ENCODE peak calls at places on chromosomes 11 and 22, in five cellular contexts. T is retina, N is NCI-H1930, Y is substantia nigra, W is PC-9. O is an unnamed sample.

GRCh38 chr22:33917744-33918406 is 2.4 kb downstream of the LARGE1 start:
- DNase-seq in T (peak; percentile 31), N (no peak), Y (no peak), W (no peak), O (no peak)

GRCh38 chr22:32475428-32476010 is 908 bp downstream of the FBXO7 start:
- DNase-seq in T (no peak), N (no peak), Y (peak; percentile 28), W (peak; percentile 51), O (no peak)

GRCh38 chr11:64856382-64857227 is 12.2 kb upstream of the CDC42BPG start:
- DNase-seq in T (no peak), N (no peak), Y (no peak), W (peak; percentile 99), O (no peak)

GRCh38 chr11:116033931-116034553 is 529.8 kb upstream of the CADM1 start:
- DNase-seq in T (no peak), N (no peak), Y (no peak), W (no peak), O (no peak)

GRCh38 chr11:119337581-119338317 is 2.9 kb downstream of the C1QTNF5 start:
- DNase-seq in T (no peak), N (no peak), Y (no peak), W (no peak), O (no peak)

GRCh38 chr11:99069831-99070444 is 49.2 kb downstream of the CNTN5 start:
- DNase-seq in T (peak; percentile 53), N (no peak), Y (no peak), W (no peak), O (no peak)

GRCh38 chr11:60952742-60953170 is 780 bp upstream of the SLC15A3 start:
- DNase-seq in T (no peak), N (no peak), Y (no peak), W (no peak), O (no peak)

GRCh38 chr22:19042285-19043110 is 79.7 kb downstream of the DGCR2 start:
- DNase-seq in T (no peak), N (no peak), Y (no peak), W (no peak), O (no peak)

GRCh38 chr22:44537016-44537936 is 39.2 kb upstream of the RTL6 start:
- DNase-seq in T (no peak), N (no peak), Y (no peak), W (no peak), O (no peak)

GRCh38 chr11:96154802-96155520 is 188.0 kb downstream of the MAML2 start:
- DNase-seq in T (no peak), N (no peak), Y (no peak), W (peak; percentile 36), O (no peak)

GRCh38 chr11:19430346-19431058 is 189.8 kb upstream of the E2F8 start:
- DNase-seq in T (no peak), N (no peak), Y (no peak), W (no peak), O (peak; percentile 72)

GRCh38 chr11:70699294-70700221 is 301.2 kb downstream of the CTTN start:
- DNase-seq in T (no peak), N (no peak), Y (no peak), W (no peak), O (no peak)

GRCh38 chr22:37127350-37127878 is 17.9 kb upstream of the TMPRSS6 start:
- DNase-seq in T (no peak), N (no peak), Y (no peak), W (no peak), O (no peak)

GRCh38 chr11:115819014-115819413 is 314.8 kb upstream of the CADM1 start:
- DNase-seq in T (no peak), N (no peak), Y (no peak), W (no peak), O (no peak)

GRCh38 chr11:71488968-71489265 is 35.9 kb downstream of the NADSYN1 start:
- DNase-seq in T (no peak), N (no peak), Y (no peak), W (peak; percentile 32), O (no peak)

GRCh38 chr11:86156397-86156977 is 87.6 kb upstream of the PICALM start:
- DNase-seq in T (no peak), N (no peak), Y (no peak), W (peak; percentile 31), O (no peak)

GRCh38 chr22:41380993-41381328 is 781 bp upstream of the TEF start:
- DNase-seq in T (peak; percentile 80), N (no peak), Y (no peak), W (peak; percentile 80), O (peak; percentile 97)

GRCh38 chr11:114061053-114062049 is 1.8 kb downstream of the ZBTB16 start:
- DNase-seq in T (peak; percentile 85), N (no peak), Y (no peak), W (no peak), O (no peak)

GRCh38 chr11:35118906-35119305 is 20.1 kb upstream of the CD44 start:
- DNase-seq in T (no peak), N (no peak), Y (no peak), W (no peak), O (no peak)

GRCh38 chr11:36150986-36151385 is 138.2 kb downstream of the COMMD9 start:
- DNase-seq in T (no peak), N (no peak), Y (no peak), W (no peak), O (no peak)

GRCh38 chr22:49064836-49065235 is 762.8 kb downstream of the BRD1 start:
- DNase-seq in T (no peak), N (no peak), Y (no peak), W (no peak), O (no peak)

GRCh38 chr22:46471901-46472721 is 65.3 kb downstream of the CELSR1 start:
- DNase-seq in T (no peak), N (no peak), Y (no peak), W (no peak), O (no peak)

GRCh38 chr22:35540600-35541253 is at the start of gene RASD2:
- DNase-seq in T (peak; percentile 70), N (peak; percentile 31), Y (no peak), W (peak; percentile 63), O (no peak)

GRCh38 chr11:86606849-86607481 is 65.5 kb downstream of the ME3 start:
- DNase-seq in T (no peak), N (no peak), Y (no peak), W (peak; percentile 76), O (no peak)

GRCh38 chr22:17836977-17837742 is 62.9 kb upstream of the BID start:
- DNase-seq in T (no peak), N (no peak), Y (no peak), W (peak; percentile 36), O (no peak)

GRCh38 chr11:131817701-131818188 is 447.3 kb downstream of the NTM start:
- DNase-seq in T (no peak), N (no peak), Y (no peak), W (no peak), O (no peak)

GRCh38 chr11:113587318-113587739 is 112.1 kb upstream of the DRD2 start:
- DNase-seq in T (no peak), N (no peak), Y (no peak), W (no peak), O (no peak)

GRCh38 chr11:125959931-125960330 is 14.1 kb downstream of the VSIG10L2 start:
- DNase-seq in T (no peak), N (no peak), Y (no peak), W (no peak), O (peak; percentile 52)

GRCh38 chr11:68532719-68533369 is 72.3 kb downstream of the PPP6R3 start:
- DNase-seq in T (no peak), N (no peak), Y (no peak), W (no peak), O (no peak)

GRCh38 chr11:13955971-13956421 is 6.5 kb upstream of the SPON1 start:
- DNase-seq in T (peak; percentile 68), N (peak; percentile 40), Y (no peak), W (no peak), O (no peak)

GRCh38 chr22:28075260-28075981 is 156.4 kb upstream of the PITPNB start:
- DNase-seq in T (peak; percentile 43), N (no peak), Y (no peak), W (no peak), O (no peak)

GRCh38 chr11:35814026-35814425 is 129.8 kb upstream of the LDLRAD3 start:
- DNase-seq in T (no peak), N (no peak), Y (no peak), W (no peak), O (no peak)

GRCh38 chr11:67674442-67674871 is at the start of gene ALDH3B2:
- DNase-seq in T (no peak), N (no peak), Y (no peak), W (peak; percentile 96), O (no peak)

GRCh38 chr11:76515494-76515893 is 70.7 kb downstream of the EMSY start:
- DNase-seq in T (no peak), N (no peak), Y (no peak), W (no peak), O (no peak)

O was measured in vagina.